ENCODE peak calls at places on chromosomes 13 and 19, in ten cellular contexts. Q is GM06990; M is endothelial cell; C is fibroblast of pulmonary artery; G is osteocyte; I is uterus; R is lower lobe of right lung; B is adrenal gland; D is neural progenitor cell; L is CD8-positive, alpha-beta T cell. O is an unnamed sample.

GRCh38 chr13:104937881-104938280 is 1597.6 kb downstream of the EFNB2 start:
- DNase-seq in Q (no peak), M (no peak), C (no peak), G (no peak), I (no peak), R (no peak), B (no peak), D (no peak), L (no peak), O (no peak)

GRCh38 chr13:73467103-73467502 is 408.3 kb downstream of the KLF5 start:
- DNase-seq in Q (no peak), M (no peak), C (peak), G (no peak), I (no peak), R (no peak), B (no peak), D (no peak), L (no peak), O (no peak)

GRCh38 chr13:98368019-98368418 is 190.9 kb upstream of the RNF113B start:
- DNase-seq in Q (no peak), M (no peak), C (no peak), G (no peak), I (no peak), R (no peak), B (no peak), D (no peak), L (no peak), O (no peak)

GRCh38 chr13:91546865-91547264 is 148.4 kb downstream of the GPC5 start:
- DNase-seq in Q (no peak), M (no peak), C (no peak), G (no peak), I (no peak), R (no peak), B (no peak), D (no peak), L (no peak), O (no peak)

GRCh38 chr19:9075064-9075964 is 11.5 kb upstream of the OR1M1 start:
- DNase-seq in Q (no peak), M (no peak), C (peak), G (peak), I (peak), R (peak), B (peak), D (peak), L (no peak), O (no peak)

GRCh38 chr13:82647540-82647939 is 1234.7 kb downstream of the SLITRK1 start:
- DNase-seq in Q (no peak), M (no peak), C (no peak), G (no peak), I (no peak), R (no peak), B (no peak), D (peak), L (no peak), O (no peak)

GRCh38 chr13:51396352-51396751 is 56.5 kb downstream of the INTS6 start:
- DNase-seq in Q (peak), M (no peak), C (peak), G (no peak), I (no peak), R (no peak), B (no peak), D (no peak), L (no peak), O (peak)

GRCh38 chr13:27783111-27783510 is 9.2 kb upstream of the GSX1 start:
- DNase-seq in Q (no peak), M (no peak), C (peak), G (no peak), I (no peak), R (no peak), B (peak), D (peak), L (no peak), O (no peak)

GRCh38 chr13:110277357-110277950 is 29.5 kb downstream of the COL4A1 start:
- DNase-seq in Q (no peak), M (no peak), C (no peak), G (peak), I (no peak), R (no peak), B (no peak), D (no peak), L (no peak), O (no peak)

DNA sequence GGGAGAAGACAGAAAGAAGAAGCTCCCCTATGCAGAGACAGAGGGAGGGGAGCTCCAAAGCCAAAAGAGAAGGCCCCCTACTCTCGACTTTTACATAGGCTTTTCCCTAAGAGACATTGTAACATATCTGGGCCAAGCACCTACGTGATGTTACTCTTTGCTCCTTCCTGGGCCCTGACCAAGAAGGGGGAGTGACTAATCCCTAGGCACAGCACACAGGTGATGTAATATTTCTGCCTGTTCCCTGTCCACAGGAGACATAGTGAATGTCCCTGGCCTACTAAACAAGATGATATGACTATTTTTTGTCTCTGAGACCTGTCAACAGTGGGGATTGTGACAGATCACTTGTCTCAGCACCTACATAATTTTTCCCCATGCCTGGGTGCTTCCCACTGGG is 15.9 kb upstream of the ZNF254 start:
- DNase-seq in Q (no peak), M (no peak), C (no peak), G (no peak), I (no peak), R (no peak), B (no peak), D (no peak), L (no peak), O (no peak)
- TF ChIP-seq CTCF in Q (no peak), M (no peak), C (no peak), G (no peak), I (no peak), R (no peak), B (no peak), D (no peak), L (no peak), O (no peak)

GRCh38 chr19:38478273-38478971 is 44.9 kb downstream of the RYR1 start:
- DNase-seq in Q (no peak), M (peak), C (peak), G (no peak), I (no peak), R (no peak), B (no peak), D (peak), L (no peak), O (no peak)
- TF ChIP-seq CTCF in Q (peak), M (peak), C (no peak), G (no peak), I (no peak), R (no peak), B (no peak), D (peak), L (no peak), O (no peak)

DNA sequence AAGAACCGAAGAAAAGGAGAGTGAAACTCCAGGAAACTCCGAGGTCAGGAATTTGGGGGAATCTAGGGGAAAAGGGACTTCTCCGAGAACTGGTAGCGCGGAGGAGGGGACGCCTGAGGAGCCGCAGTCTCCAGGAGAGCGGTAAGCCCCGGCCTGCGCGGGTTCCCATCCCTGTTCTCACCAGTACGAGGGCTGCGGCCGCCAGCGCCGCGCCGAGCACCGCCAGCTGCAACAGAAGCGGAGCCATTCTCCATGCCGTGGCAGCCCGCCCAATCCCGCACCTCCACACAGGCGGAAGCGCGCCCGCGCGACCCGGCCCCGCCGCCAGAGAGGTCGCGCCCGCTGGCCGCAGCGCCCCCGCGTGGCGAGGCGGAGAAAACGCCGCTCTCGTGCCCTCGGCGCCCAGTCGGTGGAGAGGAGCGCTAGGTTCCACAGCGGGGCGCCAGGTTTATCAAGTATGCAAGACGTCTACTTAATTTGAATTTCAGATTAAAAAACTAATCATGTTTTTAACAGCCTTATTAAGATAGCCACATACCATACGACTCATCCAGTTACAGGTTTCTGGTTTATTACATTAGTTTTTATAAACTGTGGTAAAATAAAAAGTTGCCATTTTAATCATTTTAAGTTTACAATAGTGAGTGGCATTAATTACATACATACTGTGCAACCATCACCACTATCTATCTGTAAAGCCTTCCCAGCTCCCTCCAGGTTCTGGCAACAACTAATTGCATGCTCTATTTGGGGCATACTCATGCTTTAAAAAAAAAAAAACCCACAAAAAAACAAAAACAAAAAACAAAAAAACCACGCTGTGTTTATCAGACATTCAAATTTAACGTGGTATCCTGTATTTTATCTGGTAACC is at the start of gene ALG5:
- DNase-seq in Q (peak), M (peak), C (peak), G (peak), I (peak), R (peak), B (peak), D (peak), L (peak), O (peak)
- TF ChIP-seq CTCF in Q (peak), M (peak), C (peak), G (peak), I (peak), R (peak), B (peak), D (peak), L (peak), O (peak)

DNA sequence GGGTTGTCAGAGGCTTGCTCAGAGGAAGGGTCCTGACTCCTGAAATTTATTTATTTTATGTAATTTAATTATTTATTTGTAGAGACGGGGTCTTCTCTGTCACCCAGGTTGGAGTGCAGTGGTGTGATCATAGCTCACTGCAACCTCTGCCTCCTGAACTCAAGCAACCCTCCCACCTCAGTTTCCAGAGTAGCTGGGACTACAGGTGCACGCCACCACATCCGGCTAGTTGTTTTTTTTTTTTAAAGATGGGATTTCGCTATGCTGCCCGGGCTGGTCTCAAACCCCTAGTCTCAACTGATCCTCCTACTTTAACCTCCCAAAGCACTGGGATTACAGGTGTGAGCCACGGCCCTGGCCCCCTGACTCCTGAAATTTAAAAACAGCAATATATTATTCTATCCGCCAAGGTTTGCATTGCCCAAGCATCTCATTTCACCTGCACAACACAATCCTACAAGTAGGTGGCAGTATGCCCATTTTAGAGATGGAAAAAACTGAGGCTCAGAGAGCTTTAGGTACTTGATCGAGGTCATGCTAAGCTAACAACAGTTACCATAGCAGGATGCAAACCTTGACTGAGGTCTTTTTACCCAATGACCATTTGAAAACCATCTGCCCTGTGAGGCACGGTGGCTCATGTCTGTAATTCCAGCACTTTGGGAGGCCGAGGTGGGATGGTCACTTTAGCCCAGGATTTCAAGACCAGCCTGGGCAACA is 18.1 kb downstream of the ARHGEF18 start:
- DNase-seq in Q (no peak), M (no peak), C (peak), G (no peak), I (no peak), R (no peak), B (no peak), D (peak), L (no peak), O (peak)
- TF ChIP-seq CTCF in Q (peak), M (peak), C (peak), G (peak), I (peak), R (peak), B (peak), D (peak), L (peak), O (peak)

DNA sequence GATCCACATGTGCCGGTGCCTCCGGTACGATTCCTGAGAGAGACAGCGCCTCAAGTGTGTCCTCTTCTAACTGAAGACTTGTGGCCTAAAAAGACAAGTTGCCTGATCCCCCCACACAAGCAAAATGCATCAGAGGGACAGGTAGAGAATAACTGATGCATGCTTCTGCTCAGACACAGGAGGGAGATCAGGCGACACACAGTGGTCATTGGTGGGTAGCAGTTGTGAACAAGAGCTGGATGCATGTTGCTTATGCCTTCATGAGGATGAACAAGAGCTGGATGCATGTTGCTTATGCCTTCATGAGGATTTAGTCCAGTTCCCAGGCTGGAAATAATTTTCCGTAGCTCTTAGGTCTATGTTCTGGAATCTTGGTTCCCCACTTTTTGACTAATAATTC is 505.6 kb downstream of the MYO16 start:
- DNase-seq in Q (no peak), M (no peak), C (no peak), G (no peak), I (no peak), R (no peak), B (no peak), D (no peak), L (no peak), O (no peak)
- TF ChIP-seq CTCF in Q (no peak), M (no peak), C (no peak), G (peak), I (no peak), R (no peak), B (no peak), D (peak), L (no peak), O (no peak)

GRCh38 chr13:30905932-30906383 is at the start of gene MEDAG:
- DNase-seq in Q (no peak), M (no peak), C (peak), G (no peak), I (peak), R (peak), B (peak), D (no peak), L (no peak), O (no peak)
- TF ChIP-seq CTCF in Q (no peak), M (no peak), C (no peak), G (no peak), I (no peak), R (no peak), B (no peak), D (no peak), L (no peak), O (no peak)

DNA sequence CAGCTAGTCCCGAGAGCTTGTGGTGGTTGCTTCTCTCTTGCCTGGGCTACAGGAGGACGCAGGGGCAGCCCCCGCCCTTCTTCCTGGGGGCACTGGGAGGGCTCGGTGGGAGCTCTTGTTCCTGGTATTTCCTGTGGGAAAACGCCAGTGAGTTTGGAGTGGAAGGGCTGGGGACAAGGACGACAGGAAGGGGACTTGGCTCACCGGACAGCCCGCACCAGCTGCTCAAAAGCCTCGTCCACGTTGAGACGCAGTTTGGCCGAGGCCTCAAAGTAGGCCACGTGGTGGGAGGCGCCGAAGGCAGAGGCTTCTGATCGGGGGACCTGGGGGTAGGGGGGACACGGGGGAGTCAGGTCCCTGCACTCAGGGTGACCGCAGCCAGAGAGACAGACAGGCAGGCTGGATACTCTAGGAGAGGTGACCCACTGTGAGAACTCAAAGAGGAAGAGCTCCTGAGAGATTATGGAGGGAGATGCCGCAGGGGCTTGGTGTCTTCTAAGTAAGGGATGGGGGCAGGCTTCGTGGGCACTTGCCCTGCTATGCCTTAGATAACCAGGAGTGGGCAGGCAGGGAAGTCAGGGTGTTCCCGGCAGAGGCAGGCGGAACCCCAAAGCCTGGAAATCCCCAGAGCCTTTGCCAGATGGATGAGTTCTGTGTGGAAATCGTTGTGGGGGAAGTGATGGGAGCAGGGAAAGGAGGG is 4.3 kb downstream of the RRAS start:
- DNase-seq in Q (no peak), M (no peak), C (no peak), G (no peak), I (no peak), R (no peak), B (no peak), D (no peak), L (no peak), O (no peak)
- TF ChIP-seq CTCF in Q (no peak), M (no peak), C (peak), G (no peak), I (no peak), R (peak), B (no peak), D (no peak), L (no peak), O (no peak)